ENCODE peak calls at places on chromosomes 5 and 9, in six cellular contexts. One of them, this sample, is unnamed.

GRCh38 chr5:147699496-147700088 is 82.9 kb downstream of the JAKMIP2 start:
- DNase-seq in NCI-H446: no peak
- DNase-seq in NCI-H460: no peak
- DNase-seq in fibroblast of mammary gland: no peak
- DNase-seq in sigmoid colon: no peak
- DNase-seq in hippocampal formation: no peak
- DNase-seq in this sample: no peak

GRCh38 chr9:137158625-137159024 is 11.2 kb downstream of the LRRC26 start:
- DNase-seq in NCI-H446: no peak
- DNase-seq in NCI-H460: no peak
- DNase-seq in fibroblast of mammary gland: no peak
- DNase-seq in sigmoid colon: no peak
- DNase-seq in hippocampal formation: no peak
- DNase-seq in this sample: no peak

GRCh38 chr5:149610583-149611250 is 29.4 kb downstream of the ARHGEF37 start:
- DNase-seq in NCI-H446: no peak
- DNase-seq in NCI-H460: no peak
- DNase-seq in fibroblast of mammary gland: no peak
- DNase-seq in sigmoid colon: no peak
- DNase-seq in hippocampal formation: no peak
- DNase-seq in this sample: no peak

GRCh38 chr5:149456597-149457392 is 77.7 kb upstream of the IL17B start:
- DNase-seq in NCI-H446: no peak
- DNase-seq in NCI-H460: no peak
- DNase-seq in fibroblast of mammary gland: no peak
- DNase-seq in sigmoid colon: no peak
- DNase-seq in hippocampal formation: no peak
- DNase-seq in this sample: no peak

GRCh38 chr5:132184588-132184987 is 43.1 kb downstream of the P4HA2 start:
- DNase-seq in NCI-H446: no peak
- DNase-seq in NCI-H460: no peak
- DNase-seq in fibroblast of mammary gland: peak
- DNase-seq in sigmoid colon: no peak
- DNase-seq in hippocampal formation: no peak
- DNase-seq in this sample: no peak

GRCh38 chr9:114271556-114272510 is 51.1 kb upstream of the ORM1 start:
- DNase-seq in NCI-H446: no peak
- DNase-seq in NCI-H460: peak
- DNase-seq in fibroblast of mammary gland: peak
- DNase-seq in sigmoid colon: peak
- DNase-seq in hippocampal formation: peak
- DNase-seq in this sample: peak

GRCh38 chr9:127567119-127567897 is 44.8 kb upstream of the STXBP1 start:
- DNase-seq in NCI-H446: no peak
- DNase-seq in NCI-H460: no peak
- DNase-seq in fibroblast of mammary gland: peak
- DNase-seq in sigmoid colon: peak
- DNase-seq in hippocampal formation: no peak
- DNase-seq in this sample: no peak

GRCh38 chr5:31664566-31664965 is 25.6 kb downstream of the PDZD2 start:
- DNase-seq in NCI-H446: no peak
- DNase-seq in NCI-H460: peak
- DNase-seq in fibroblast of mammary gland: peak
- DNase-seq in sigmoid colon: no peak
- DNase-seq in hippocampal formation: no peak
- DNase-seq in this sample: peak

GRCh38 chr9:119318371-119318770 is 50.9 kb downstream of the BRINP1 start:
- DNase-seq in NCI-H446: no peak
- DNase-seq in NCI-H460: no peak
- DNase-seq in fibroblast of mammary gland: no peak
- DNase-seq in sigmoid colon: no peak
- DNase-seq in hippocampal formation: no peak
- DNase-seq in this sample: no peak

GRCh38 chr5:151298063-151298462 is 5.5 kb downstream of the SLC36A3 start:
- DNase-seq in NCI-H446: peak
- DNase-seq in NCI-H460: peak
- DNase-seq in fibroblast of mammary gland: peak
- DNase-seq in sigmoid colon: no peak
- DNase-seq in hippocampal formation: no peak
- DNase-seq in this sample: no peak

GRCh38 chr5:159576902-159577301 is 246.6 kb upstream of the IL12B start:
- DNase-seq in NCI-H446: no peak
- DNase-seq in NCI-H460: no peak
- DNase-seq in fibroblast of mammary gland: peak
- DNase-seq in sigmoid colon: no peak
- DNase-seq in hippocampal formation: no peak
- DNase-seq in this sample: no peak

GRCh38 chr5:149694007-149694406 is 36.1 kb upstream of the PPARGC1B start:
- DNase-seq in NCI-H446: no peak
- DNase-seq in NCI-H460: no peak
- DNase-seq in fibroblast of mammary gland: no peak
- DNase-seq in sigmoid colon: no peak
- DNase-seq in hippocampal formation: no peak
- DNase-seq in this sample: no peak

GRCh38 chr5:34484591-34485228 is 171.4 kb upstream of the RAI14 start:
- DNase-seq in NCI-H446: no peak
- DNase-seq in NCI-H460: no peak
- DNase-seq in fibroblast of mammary gland: peak
- DNase-seq in sigmoid colon: no peak
- DNase-seq in hippocampal formation: no peak
- DNase-seq in this sample: peak

GRCh38 chr9:89428901-89429890 is 68.7 kb downstream of the SEMA4D start:
- DNase-seq in NCI-H446: no peak
- DNase-seq in NCI-H460: no peak
- DNase-seq in fibroblast of mammary gland: no peak
- DNase-seq in sigmoid colon: no peak
- DNase-seq in hippocampal formation: no peak
- DNase-seq in this sample: no peak

This sample was measured in astrocyte.